ENCODE peak calls at places on chromosomes 12 and 14, in five cellular contexts. L is right cardiac atrium, F is fibroblast of lung, T is SJSA1, Y is H1. S is an unnamed sample.

GRCh38 chr12:97995085-97995484 is 520.3 kb upstream of the TMPO start:
- DNase-seq in L (no peak), F (no peak), T (no peak), Y (no peak), S (no peak)

GRCh38 chr14:88775532-88775931 is 17.2 kb downstream of the EML5 start:
- DNase-seq in Y (no peak), F (no peak), L (no peak), T (no peak), S (no peak)

GRCh38 chr14:90464481-90464880 is 67.7 kb downstream of the CALM1 start:
- DNase-seq in T (no peak), L (no peak), F (no peak), Y (no peak), S (no peak)

GRCh38 chr14:100585448-100586152 is 1.6 kb downstream of the BEGAIN start:
- DNase-seq in F (no peak), L (peak; percentile 29), Y (no peak), T (no peak), S (no peak)

GRCh38 chr12:115466076-115466475 is 782.1 kb upstream of the TBX3 start:
- DNase-seq in L (no peak), F (no peak), T (peak; percentile 55), Y (no peak), S (no peak)

GRCh38 chr12:123363743-123364531 is 710 bp downstream of the SBNO1 start:
- DNase-seq in L (peak; percentile 73), T (no peak), F (no peak), Y (peak; percentile 55), S (no peak)

GRCh38 chr12:75766263-75767160 is 255.1 kb upstream of the KRR1 start:
- DNase-seq in T (no peak), Y (no peak), L (no peak), F (peak; percentile 70), S (no peak)

GRCh38 chr14:21521526-21521925 is 4.6 kb downstream of the SALL2 start:
- DNase-seq in T (no peak), L (no peak), F (peak; percentile 50), Y (no peak), S (no peak)

GRCh38 chr12:124407074-124407473 is 112.2 kb downstream of the RFLNA start:
- DNase-seq in F (no peak), L (no peak), Y (no peak), T (no peak), S (no peak)

GRCh38 chr14:34930591-34931069 is 52.2 kb upstream of the SRP54 start:
- DNase-seq in T (no peak), L (no peak), F (no peak), Y (no peak), S (no peak)

GRCh38 chr12:84814664-84815245 is 97.8 kb downstream of the SLC6A15 start:
- DNase-seq in T (no peak), L (no peak), Y (no peak), F (peak; percentile 44), S (no peak)

GRCh38 chr14:61472801-61473376 is 151.5 kb downstream of the PRKCH start:
- DNase-seq in T (no peak), Y (no peak), F (peak; percentile 55), L (no peak), S (no peak)

GRCh38 chr14:65788876-65789859 is 376.6 kb downstream of the FUT8 start:
- DNase-seq in F (no peak), Y (no peak), T (no peak), L (no peak), S (no peak)

GRCh38 chr12:102408487-102409297 is 71.7 kb downstream of the IGF1 start:
- DNase-seq in Y (no peak), T (no peak), F (no peak), L (no peak), S (no peak)

GRCh38 chr14:49636866-49637265 is 1.8 kb upstream of the DNAAF2 start:
- DNase-seq in T (no peak), L (no peak), Y (no peak), F (no peak), S (no peak)

GRCh38 chr14:95365401-95365800 is 45.7 kb upstream of the CLMN start:
- DNase-seq in L (no peak), T (no peak), F (peak; percentile 8), Y (no peak), S (no peak)

GRCh38 chr12:127306604-127307215 is 960.3 kb upstream of the TMEM132C start:
- DNase-seq in Y (no peak), T (no peak), L (no peak), F (no peak), S (no peak)

GRCh38 chr12:52579468-52580450 is 6.1 kb upstream of the KRT74 start:
- DNase-seq in Y (no peak), F (no peak), L (no peak), T (no peak), S (no peak)

GRCh38 chr14:99682809-99683618 is 1.1 kb upstream of the CYP46A1 start:
- DNase-seq in F (peak; percentile 58), T (peak; percentile 81), L (peak; percentile 93), Y (peak; percentile 97), S (no peak)

GRCh38 chr12:64625243-64626077 is 15.2 kb downstream of the RASSF3 start:
- DNase-seq in Y (no peak), L (peak; percentile 70), F (peak; percentile 90), T (peak; percentile 69), S (no peak)

GRCh38 chr12:123223241-123223668 is 9.7 kb downstream of the MPHOSPH9 start:
- DNase-seq in F (no peak), T (no peak), L (no peak), Y (no peak), S (no peak)

GRCh38 chr14:88036422-88036821 is 31.5 kb downstream of the GPR65 start:
- DNase-seq in L (no peak), F (no peak), T (no peak), Y (no peak), S (peak; percentile 44)

GRCh38 chr14:89185919-89186849 is 230.8 kb downstream of the FOXN3 start:
- DNase-seq in L (no peak), T (peak; percentile 53), Y (no peak), F (peak; percentile 50), S (no peak)

GRCh38 chr12:108360487-108360886 is 21.4 kb upstream of the CMKLR1 start:
- DNase-seq in T (no peak), Y (no peak), F (no peak), L (no peak), S (no peak)

GRCh38 chr12:106227641-106228319 is 20.0 kb downstream of the CKAP4 start:
- DNase-seq in T (no peak), L (no peak), Y (no peak), F (peak; percentile 28), S (no peak)

GRCh38 chr14:78029471-78030372 is 140.5 kb upstream of the NRXN3 start:
- DNase-seq in Y (peak; percentile 63), L (no peak), F (no peak), T (no peak), S (peak; percentile 60)

GRCh38 chr14:105486333-105486973 is at the start of gene CRIP1:
- DNase-seq in T (no peak), L (peak; percentile 83), F (no peak), Y (no peak), S (no peak)
- H3K4me1 ChIP-seq in T (peaks cover 31% of the 10 kb centered on the region), L (peaks cover 22% of the 10 kb centered on the region), F (peaks cover 11% of the 10 kb centered on the region), Y (peaks cover 3% of the 10 kb centered on the region), S (peaks cover 34% of the 10 kb centered on the region)

GRCh38 chr12:128942960-128943477 is 89.7 kb downstream of the GLT1D1 start:
- DNase-seq in T (no peak), F (no peak), L (no peak), Y (no peak), S (no peak)
- H3K4me1 ChIP-seq in T (no peaks in the 10 kb centered on the region), F (no peaks in the 10 kb centered on the region), L (no peaks in the 10 kb centered on the region), Y (no peaks in the 10 kb centered on the region), S (peaks cover 2% of the 10 kb centered on the region)

DNA sequence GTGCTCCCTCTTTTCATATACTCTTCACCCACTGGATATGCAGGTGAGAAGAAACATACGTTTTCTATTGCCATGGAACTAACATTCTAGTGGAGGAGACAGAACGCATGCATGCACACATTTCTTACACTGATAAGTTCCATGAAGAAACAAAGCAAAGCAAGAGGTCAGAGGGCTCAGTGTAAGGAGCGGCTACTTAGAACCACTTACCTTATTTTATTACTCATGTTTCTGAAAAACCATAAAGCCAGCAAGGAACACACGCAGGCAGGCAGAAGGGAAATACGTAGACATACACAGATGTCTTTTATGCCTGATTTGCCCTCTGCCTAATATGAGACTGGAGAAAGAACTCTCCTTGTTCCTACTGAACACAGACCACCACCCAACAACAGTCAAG is 362.9 kb downstream of the TMEM132D start:
- DNase-seq in L (no peak), F (no peak), Y (no peak), T (no peak), S (no peak)
- H3K4me1 ChIP-seq in L (no peaks in the 10 kb centered on the region), F (no peaks in the 10 kb centered on the region), Y (no peaks in the 10 kb centered on the region), T (no peaks in the 10 kb centered on the region), S (no peaks in the 10 kb centered on the region)

GRCh38 chr12:96213869-96214268 is 19.7 kb downstream of the ELK3 start:
- DNase-seq in L (no peak), T (no peak), F (no peak), Y (no peak), S (no peak)
- H3K4me1 ChIP-seq in L (peaks cover 3% of the 10 kb centered on the region), T (peaks cover 12% of the 10 kb centered on the region), F (peaks cover 2% of the 10 kb centered on the region), Y (peaks cover 10% of the 10 kb centered on the region), S (peaks cover 2% of the 10 kb centered on the region)

DNA sequence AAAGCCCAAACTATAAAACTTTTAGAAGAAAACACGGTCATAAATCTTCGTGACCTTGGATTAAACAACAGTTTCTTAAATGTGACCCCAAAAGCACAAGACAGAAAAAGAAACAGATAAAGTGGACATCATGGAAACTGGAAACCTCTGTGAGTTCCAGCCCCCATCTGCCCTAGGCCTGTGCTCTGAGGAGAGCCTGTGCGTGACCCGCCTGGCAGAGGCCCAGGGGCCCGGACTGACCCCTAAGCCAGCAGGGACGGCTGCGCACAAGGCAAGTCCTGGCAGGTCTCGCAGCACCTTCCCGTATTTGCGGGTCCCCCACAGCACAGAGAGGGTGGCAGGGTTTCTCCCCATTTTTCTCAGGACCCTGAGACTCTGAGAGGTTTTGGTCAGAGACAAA is 76.0 kb downstream of the CHGA start:
- DNase-seq in Y (no peak), F (no peak), T (no peak), L (no peak), S (no peak)
- H3K4me1 ChIP-seq in Y (peaks cover 6% of the 10 kb centered on the region), F (no peaks in the 10 kb centered on the region), T (peaks cover 9% of the 10 kb centered on the region), L (peaks cover 13% of the 10 kb centered on the region), S (peaks cover 3% of the 10 kb centered on the region)

DNA sequence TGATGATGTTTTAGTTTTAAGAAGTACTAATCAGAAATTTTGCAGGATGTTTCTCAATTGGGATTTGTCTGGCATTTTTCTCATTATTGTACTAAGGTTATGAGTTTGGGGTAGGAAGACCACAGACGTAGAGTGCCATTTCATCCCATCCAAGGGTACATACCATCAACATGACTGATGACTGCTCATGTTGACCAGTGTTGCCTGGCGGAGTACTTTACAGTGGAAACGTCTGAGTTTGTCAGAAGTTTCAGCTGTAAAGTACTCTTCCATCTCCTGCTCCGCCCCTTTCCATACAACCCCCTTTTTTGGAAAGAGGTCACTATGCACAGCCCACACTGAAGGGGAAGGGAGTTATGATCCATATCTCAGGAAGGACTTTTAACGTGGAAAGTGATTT is 74.2 kb downstream of the RCOR1 start:
- DNase-seq in L (no peak), Y (no peak), F (no peak), T (no peak), S (no peak)
- H3K4me1 ChIP-seq in L (no peaks in the 10 kb centered on the region), Y (peaks cover 18% of the 10 kb centered on the region), F (no peaks in the 10 kb centered on the region), T (peaks cover 13% of the 10 kb centered on the region), S (peaks cover 4% of the 10 kb centered on the region)